ENCODE peak calls at places on chromosomes 1 and 21, in four cellular contexts. O is naive B cell, F is KG1, A is endothelial cell. V is an unnamed sample.

GRCh38 chr1:233965856-233966255 is 61.4 kb downstream of the SLC35F3 start:
- DNase-seq in F (no peak), A (no peak), O (no peak), V (no peak)

GRCh38 chr1:10733967-10734366 is 62.5 kb downstream of the CASZ1 start:
- DNase-seq in A (no peak), F (no peak), O (no peak), V (peak)

GRCh38 chr1:228989176-228989575 is 253.9 kb downstream of the RHOU start:
- DNase-seq in F (no peak), A (no peak), O (no peak), V (no peak)

GRCh38 chr1:80776286-80776685 is 1024.4 kb upstream of the ADGRL2 start:
- DNase-seq in O (no peak), F (no peak), A (no peak), V (no peak)

GRCh38 chr1:63414691-63415090 is 47.3 kb downstream of the ALG6 start:
- DNase-seq in O (no peak), A (no peak), F (no peak), V (no peak)

GRCh38 chr1:158527190-158527815 is 26.9 kb downstream of the OR6Y1 start:
- DNase-seq in O (no peak), A (peak), F (no peak), V (no peak)

GRCh38 chr1:196306421-196306820 is 301.8 kb downstream of the KCNT2 start:
- DNase-seq in A (no peak), O (no peak), F (no peak), V (no peak)

GRCh38 chr1:28973850-28974841 is 59.8 kb downstream of the EPB41 start:
- DNase-seq in F (no peak), O (no peak), A (no peak), V (no peak)

GRCh38 chr1:24321712-24322635 is 2.8 kb downstream of the GRHL3 start:
- DNase-seq in O (peak), A (peak), F (peak), V (peak)

GRCh38 chr1:27161594-27161993 is 6.7 kb upstream of the SLC9A1 start:
- DNase-seq in O (peak), F (no peak), A (no peak), V (no peak)

GRCh38 chr1:57157818-57158606 is 192.2 kb upstream of the C8B start:
- DNase-seq in O (no peak), F (no peak), A (no peak), V (no peak)

GRCh38 chr1:47681735-47682134 is 243.9 kb downstream of the FOXD2 start:
- DNase-seq in O (no peak), A (no peak), F (no peak), V (peak)

GRCh38 chr1:180918519-180918918 is 5.8 kb downstream of the KIAA1614 start:
- DNase-seq in O (no peak), F (no peak), A (no peak), V (no peak)

GRCh38 chr21:41703857-41704501 is 62.9 kb downstream of the RIPK4 start:
- DNase-seq in F (no peak), A (no peak), O (no peak), V (no peak)

GRCh38 chr1:110690966-110691365 is 16.2 kb upstream of the KCNA3 start:
- DNase-seq in O (no peak), F (no peak), A (no peak), V (no peak)

GRCh38 chr1:179142889-179143299 is 61.0 kb downstream of the TOR3A start:
- DNase-seq in A (peak), O (no peak), F (peak), V (no peak)

GRCh38 chr1:58997060-58997411 is 213.2 kb upstream of the JUN start:
- DNase-seq in O (no peak), F (no peak), A (no peak), V (no peak)

GRCh38 chr1:198147216-198147615 is 9.6 kb upstream of the NEK7 start:
- DNase-seq in F (no peak), A (no peak), O (no peak), V (no peak)

GRCh38 chr1:203166192-203166940 is 9.3 kb downstream of the MYBPH start:
- DNase-seq in O (no peak), A (no peak), F (no peak), V (no peak)

GRCh38 chr1:41980872-41981653 is 62.3 kb upstream of the HIVEP3 start:
- DNase-seq in A (no peak), O (no peak), F (peak), V (no peak)

GRCh38 chr1:41762251-41762650 is 156.5 kb downstream of the HIVEP3 start:
- DNase-seq in O (no peak), F (no peak), A (no peak), V (no peak)

GRCh38 chr1:240402318-240402717 is 209.6 kb downstream of the GREM2 start:
- DNase-seq in O (no peak), A (no peak), F (no peak), V (no peak)

GRCh38 chr1:201542166-201543045 is 3.5 kb downstream of the NAV1 start:
- DNase-seq in O (no peak), F (no peak), A (no peak), V (no peak)

GRCh38 chr1:119364640-119365039 is 3.9 kb upstream of the HAO2 start:
- DNase-seq in F (no peak), A (no peak), O (no peak), V (no peak)

GRCh38 chr21:42040411-42041180 is 30.4 kb upstream of the ZBTB21 start:
- DNase-seq in F (no peak), A (no peak), O (no peak), V (no peak)

GRCh38 chr1:194362327-194362726 is 1175.9 kb upstream of the B3GALT2 start:
- DNase-seq in A (no peak), F (no peak), O (no peak), V (no peak)

GRCh38 chr1:14693996-14694395 is 95.5 kb downstream of the KAZN start:
- DNase-seq in O (no peak), A (no peak), F (no peak), V (no peak)